ENCODE peak calls at places on chromosomes 1 and 21, in five cellular contexts. Y is activated CD4-positive, alpha-beta T cell treated with anti-CD3 and anti-CD28 coated beads, Interleukin-2, amount 10 ng/mL, durations not matched to agents 7 days and 5 days; P is NCI-H2081; M is GM20000; I is activated naive CD8-positive, alpha-beta T cell treated with anti-CD3 and anti-CD28 coated beads for 36 hours. D is an unnamed sample.

GRCh38 chr1:109814993-109815786 is 51.5 kb upstream of the EPS8L3 start:
- DNase-seq in Y (no peak), P (no peak), M (peak), I (no peak), D (no peak)

GRCh38 chr1:55215194-55216021 is at the start of gene USP24:
- DNase-seq in Y (peak), P (peak), M (peak), I (peak), D (peak)

GRCh38 chr1:93679546-93679945 is 2.1 kb downstream of the BCAR3 start:
- DNase-seq in Y (no peak), P (no peak), M (no peak), I (no peak), D (no peak)

GRCh38 chr1:200304146-200304545 is 105.7 kb downstream of the ZNF281 start:
- DNase-seq in Y (no peak), P (no peak), M (no peak), I (no peak), D (no peak)

GRCh38 chr1:161835963-161836362 is 69.8 kb downstream of the ATF6 start:
- DNase-seq in Y (no peak), P (no peak), M (no peak), I (no peak), D (no peak)

GRCh38 chr21:31351438-31351837 is 7.4 kb upstream of the TIAM1 start:
- DNase-seq in Y (no peak), P (no peak), M (no peak), I (no peak), D (no peak)

GRCh38 chr1:20551945-20552727 is at the start of gene FAM43B:
- DNase-seq in Y (no peak), P (no peak), M (no peak), I (peak), D (peak)

GRCh38 chr1:172926070-172926469 is 124.7 kb downstream of the TNFSF18 start:
- DNase-seq in Y (no peak), P (no peak), M (no peak), I (no peak), D (no peak)

GRCh38 chr1:248144513-248145198 is at the start of gene OR2M5:
- DNase-seq in Y (no peak), P (peak), M (no peak), I (no peak), D (no peak)

GRCh38 chr1:16498573-16499359 is 15.3 kb downstream of the RNU1-1 start:
- DNase-seq in Y (peak), P (peak), M (peak), I (peak), D (peak)

GRCh38 chr1:53376742-53377437 is 49.0 kb upstream of the LRP8 start:
- DNase-seq in Y (peak), P (peak), M (no peak), I (no peak), D (no peak)

GRCh38 chr1:67040405-67040804 is 13.5 kb downstream of the SLC35D1 start:
- DNase-seq in Y (no peak), P (no peak), M (no peak), I (no peak), D (no peak)

GRCh38 chr1:77888071-77888428 is 374 bp upstream of the NEXN start:
- DNase-seq in Y (no peak), P (no peak), M (no peak), I (no peak), D (no peak)

GRCh38 chr1:239844833-239845232 is 246.8 kb upstream of the FMN2 start:
- DNase-seq in Y (no peak), P (no peak), M (no peak), I (no peak), D (no peak)

GRCh38 chr1:84988588-84988987 is 8.3 kb downstream of the MCOLN2 start:
- DNase-seq in Y (no peak), P (no peak), M (peak), I (no peak), D (no peak)

GRCh38 chr1:19610282-19610978 is 33.7 kb upstream of the NBL1 start:
- DNase-seq in Y (no peak), P (no peak), M (no peak), I (no peak), D (no peak)

D was measured in activated CD8-positive, alpha-beta T cell treated with anti-CD3 and anti-CD28 coated beads, Interleukin-2, amount 10 ng/mL, durations not matched to agents 7 days and 5 days.